ENCODE peak calls at places on chromosomes 12 and 14, in ten cellular contexts. U is NCI-H1105 treated with DMSO at 0.1 percent for 48 hours; B is GM10248; Y is GM04504; A is NCI-H345; H is NCI-H1092 treated with DMSO at 0.1 percent for 48 hours; V is glutamatergic neuron; F is CD8-positive, alpha-beta T cell; W is DMS79; Q is H54. N is an unnamed sample.
A peak's percentile ranks its signal among the peaks of the same experiment; 100 is the strongest.

GRCh38 chr14:74065746-74066575 is 18.3 kb downstream of the ALDH6A1 start:
- DNase-seq in U (no peak), B (no peak), Y (no peak), A (no peak), H (no peak), V (no peak), F (no peak), W (no peak), Q (no peak), N (no peak)

GRCh38 chr14:61344437-61345143 is 23.2 kb downstream of the PRKCH start:
- DNase-seq in U (no peak), B (no peak), Y (no peak), A (no peak), H (no peak), V (no peak), F (no peak), W (no peak), Q (no peak), N (no peak)

GRCh38 chr12:21751517-21751916 is 23.0 kb downstream of the KCNJ8 start:
- DNase-seq in U (peak; percentile 71), B (no peak), Y (no peak), A (peak; percentile 7), H (no peak), V (no peak), F (no peak), W (no peak), Q (no peak), N (no peak)

GRCh38 chr12:94304012-94304411 is 155.6 kb downstream of the PLXNC1 start:
- DNase-seq in U (no peak), B (no peak), Y (no peak), A (no peak), H (no peak), V (no peak), F (no peak), W (no peak), Q (no peak), N (no peak)

GRCh38 chr14:33679461-33680225 is 271.2 kb downstream of the EGLN3 start:
- DNase-seq in U (no peak), B (no peak), Y (peak; percentile 48), A (no peak), H (no peak), V (no peak), F (no peak), W (no peak), Q (peak; percentile 17), N (no peak)

GRCh38 chr14:23056956-23057756 is at the start of gene CDH24:
- DNase-seq in U (no peak), B (peak; percentile 87), Y (no peak), A (no peak), H (no peak), V (peak; percentile 86), F (peak; percentile 31), W (no peak), Q (peak; percentile 63), N (peak; percentile 54)

GRCh38 chr14:77347746-77348145 is 26.9 kb downstream of the GSTZ1 start:
- DNase-seq in U (no peak), B (peak; percentile 35), Y (no peak), A (no peak), H (no peak), V (no peak), F (no peak), W (no peak), Q (no peak), N (no peak)

GRCh38 chr14:91128699-91129098 is 14.8 kb downstream of the DGLUCY start:
- DNase-seq in U (no peak), B (no peak), Y (no peak), A (no peak), H (no peak), V (no peak), F (no peak), W (no peak), Q (no peak), N (no peak)

GRCh38 chr12:55673638-55674037 is 34.1 kb downstream of the ITGA7 start:
- DNase-seq in U (no peak), B (peak; percentile 73), Y (no peak), A (no peak), H (no peak), V (no peak), F (no peak), W (no peak), Q (no peak), N (peak; percentile 48)

GRCh38 chr14:87745507-87746118 is 247.4 kb downstream of the GALC start:
- DNase-seq in U (peak; percentile 24), B (peak; percentile 39), Y (peak; percentile 17), A (peak; percentile 25), H (no peak), V (peak; percentile 52), F (no peak), W (no peak), Q (no peak), N (peak; percentile 8)

GRCh38 chr14:68790656-68791077 is 2.2 kb downstream of the ZFP36L1 start:
- DNase-seq in U (no peak), B (peak; percentile 17), Y (no peak), A (no peak), H (no peak), V (peak; percentile 2), F (no peak), W (no peak), Q (no peak), N (no peak)

GRCh38 chr12:131452444-131452860 is 258.4 kb upstream of the SFSWAP start:
- DNase-seq in U (no peak), B (peak; percentile 55), Y (no peak), A (no peak), H (no peak), V (no peak), F (no peak), W (no peak), Q (no peak), N (no peak)

GRCh38 chr12:56007892-56008471 is 10.9 kb downstream of the SUOX start:
- DNase-seq in U (peak; percentile 26), B (no peak), Y (no peak), A (no peak), H (peak; percentile 37), V (no peak), F (no peak), W (no peak), Q (peak; percentile 45), N (peak; percentile 26)

GRCh38 chr12:31020385-31021166 is 53.1 kb upstream of the DDX11 start:
- DNase-seq in U (no peak), B (no peak), Y (no peak), A (no peak), H (no peak), V (no peak), F (no peak), W (no peak), Q (no peak), N (no peak)

GRCh38 chr12:124828264-124829007 is 35.2 kb downstream of the SCARB1 start:
- DNase-seq in U (no peak), B (no peak), Y (peak; percentile 51), A (no peak), H (no peak), V (no peak), F (no peak), W (no peak), Q (peak; percentile 49), N (no peak)

GRCh38 chr14:105536691-105537579 is 10.6 kb downstream of the TMEM121 start:
- DNase-seq in U (no peak), B (no peak), Y (no peak), A (no peak), H (peak; percentile 6), V (no peak), F (no peak), W (no peak), Q (no peak), N (no peak)

GRCh38 chr12:116599285-116600122 is 40.3 kb downstream of the MAP1LC3B2 start:
- DNase-seq in U (peak; percentile 15), B (peak; percentile 73), Y (no peak), A (peak; percentile 19), H (peak; percentile 7), V (peak; percentile 78), F (peak; percentile 20), W (no peak), Q (peak; percentile 59), N (peak; percentile 46)

GRCh38 chr12:56087220-56087619 is 7.3 kb downstream of the ERBB3 start:
- DNase-seq in U (no peak), B (no peak), Y (no peak), A (peak; percentile 13), H (no peak), V (no peak), F (no peak), W (no peak), Q (peak; percentile 42), N (peak; percentile 35)

GRCh38 chr14:67599698-67600561 is at the start of gene PIGH:
- DNase-seq in U (peak; percentile 80), B (peak; percentile 95), Y (peak; percentile 55), A (peak; percentile 91), H (peak; percentile 87), V (peak; percentile 97), F (peak; percentile 90), W (peak; percentile 80), Q (peak; percentile 62), N (peak; percentile 88)

GRCh38 chr14:60657609-60657983 is 8.3 kb upstream of the SIX1 start:
- DNase-seq in U (peak; percentile 66), B (no peak), Y (no peak), A (no peak), H (peak; percentile 65), V (peak; percentile 35), F (no peak), W (peak; percentile 67), Q (no peak), N (no peak)

GRCh38 chr14:75188520-75189267 is 12.3 kb upstream of the TMED10 start:
- DNase-seq in U (no peak), B (no peak), Y (no peak), A (no peak), H (no peak), V (no peak), F (no peak), W (no peak), Q (no peak), N (peak; percentile 70)

GRCh38 chr12:113935459-113935858 is 30.7 kb downstream of the RBM19 start:
- DNase-seq in U (no peak), B (no peak), Y (no peak), A (no peak), H (no peak), V (no peak), F (no peak), W (no peak), Q (no peak), N (no peak)

GRCh38 chr12:5230861-5231260 is 187.2 kb downstream of the KCNA5 start:
- DNase-seq in U (no peak), B (no peak), Y (no peak), A (no peak), H (no peak), V (no peak), F (no peak), W (no peak), Q (no peak), N (no peak)

GRCh38 chr12:38508246-38508645 is 191.7 kb downstream of the ALG10B start:
- DNase-seq in U (no peak), B (no peak), Y (no peak), A (no peak), H (no peak), V (peak; percentile 3), F (no peak), W (no peak), Q (no peak), N (no peak)

GRCh38 chr12:26642361-26642760 is 190.6 kb downstream of the ITPR2 start:
- DNase-seq in U (no peak), B (no peak), Y (no peak), A (no peak), H (no peak), V (no peak), F (no peak), W (no peak), Q (no peak), N (no peak)

GRCh38 chr12:44372259-44372658 is 503.9 kb downstream of the NELL2 start:
- DNase-seq in U (no peak), B (no peak), Y (peak; percentile 11), A (no peak), H (no peak), V (no peak), F (no peak), W (no peak), Q (no peak), N (no peak)

GRCh38 chr12:5705791-5706190 is 239.3 kb downstream of the ANO2 start:
- DNase-seq in U (no peak), B (no peak), Y (no peak), A (no peak), H (no peak), V (no peak), F (no peak), W (no peak), Q (no peak), N (no peak)

GRCh38 chr12:62866451-62867082 is 68.4 kb downstream of the PPM1H start:
- DNase-seq in U (no peak), B (no peak), Y (no peak), A (no peak), H (no peak), V (no peak), F (no peak), W (no peak), Q (peak; percentile 32), N (no peak)